ENCODE peak calls at places on chromosomes 6 and 20, in five cellular contexts. One of them, this sample, is unnamed.
A peak's percentile ranks its signal among the peaks of the same experiment; 100 is the strongest.

GRCh38 chr20:5539656-5540055 is 210.5 kb upstream of the SHLD1 start:
- DNase-seq in H9: no peak
- DNase-seq in A549: no peak
- DNase-seq in left ventricle myocardium inferior: no peak
- DNase-seq in ovary: no peak
- DNase-seq in this sample: no peak

GRCh38 chr6:117448011-117448410 is 22.3 kb upstream of the ROS1 start:
- DNase-seq in left ventricle myocardium inferior: no peak
- DNase-seq in H9: no peak
- DNase-seq in ovary: no peak
- DNase-seq in A549: no peak
- DNase-seq in this sample: no peak

GRCh38 chr6:132391391-132392291 is 9.6 kb downstream of the MOXD1 start:
- DNase-seq in A549: no peak
- DNase-seq in H9: peak; percentile 27
- DNase-seq in left ventricle myocardium inferior: peak; percentile 18
- DNase-seq in ovary: no peak
- DNase-seq in this sample: no peak

GRCh38 chr6:107894821-107895396 is 63.1 kb downstream of the SEC63 start:
- DNase-seq in ovary: no peak
- DNase-seq in H9: no peak
- DNase-seq in left ventricle myocardium inferior: no peak
- DNase-seq in A549: peak; percentile 11
- DNase-seq in this sample: no peak

GRCh38 chr6:36296240-36296639 is 26.4 kb downstream of the PNPLA1 start:
- DNase-seq in A549: no peak
- DNase-seq in ovary: no peak
- DNase-seq in H9: no peak
- DNase-seq in left ventricle myocardium inferior: no peak
- DNase-seq in this sample: no peak

GRCh38 chr6:39882567-39882953 is 51.7 kb downstream of the MOCS1 start:
- DNase-seq in ovary: peak; percentile 52
- DNase-seq in H9: no peak
- DNase-seq in A549: no peak
- DNase-seq in left ventricle myocardium inferior: peak; percentile 51
- DNase-seq in this sample: peak; percentile 86

GRCh38 chr6:158185729-158186456 is 17.7 kb downstream of the GTF2H5 start:
- DNase-seq in left ventricle myocardium inferior: no peak
- DNase-seq in H9: no peak
- DNase-seq in ovary: no peak
- DNase-seq in A549: no peak
- DNase-seq in this sample: no peak

GRCh38 chr6:4297348-4297747 is 162.0 kb upstream of the ECI2 start:
- DNase-seq in ovary: no peak
- DNase-seq in H9: no peak
- DNase-seq in A549: no peak
- DNase-seq in left ventricle myocardium inferior: no peak
- DNase-seq in this sample: no peak

GRCh38 chr6:17935188-17936149 is 52.0 kb downstream of the KIF13A start:
- DNase-seq in H9: no peak
- DNase-seq in ovary: no peak
- DNase-seq in left ventricle myocardium inferior: no peak
- DNase-seq in A549: no peak
- DNase-seq in this sample: no peak

GRCh38 chr6:100712997-100713396 is 168.1 kb downstream of the ASCC3 start:
- DNase-seq in ovary: no peak
- DNase-seq in A549: no peak
- DNase-seq in H9: no peak
- DNase-seq in left ventricle myocardium inferior: no peak
- DNase-seq in this sample: no peak

GRCh38 chr6:11622156-11622555 is 84.6 kb downstream of the TMEM170B start:
- DNase-seq in A549: no peak
- DNase-seq in ovary: no peak
- DNase-seq in left ventricle myocardium inferior: no peak
- DNase-seq in H9: no peak
- DNase-seq in this sample: no peak

GRCh38 chr6:137432054-137432545 is 62.1 kb downstream of the OLIG3 start:
- DNase-seq in A549: no peak
- DNase-seq in ovary: no peak
- DNase-seq in H9: no peak
- DNase-seq in left ventricle myocardium inferior: no peak
- DNase-seq in this sample: no peak

GRCh38 chr20:48615871-48616270 is 211.9 kb downstream of the PREX1 start:
- DNase-seq in left ventricle myocardium inferior: no peak
- DNase-seq in A549: no peak
- DNase-seq in H9: no peak
- DNase-seq in ovary: no peak
- DNase-seq in this sample: no peak

GRCh38 chr6:83199865-83200230 is 6.7 kb downstream of the RWDD2A start:
- DNase-seq in ovary: no peak
- DNase-seq in left ventricle myocardium inferior: no peak
- DNase-seq in H9: no peak
- DNase-seq in A549: no peak
- DNase-seq in this sample: no peak

GRCh38 chr6:105733556-105734162 is 330.8 kb upstream of the PREP start:
- DNase-seq in H9: no peak
- DNase-seq in ovary: no peak
- DNase-seq in left ventricle myocardium inferior: no peak
- DNase-seq in A549: peak; percentile 18
- DNase-seq in this sample: no peak

GRCh38 chr6:220736-221475 is 71.4 kb upstream of the DUSP22 start:
- DNase-seq in left ventricle myocardium inferior: no peak
- DNase-seq in H9: no peak
- DNase-seq in A549: no peak
- DNase-seq in ovary: no peak
- DNase-seq in this sample: no peak

GRCh38 chr6:19905584-19905983 is 68.4 kb downstream of the ID4 start:
- DNase-seq in left ventricle myocardium inferior: no peak
- DNase-seq in A549: no peak
- DNase-seq in H9: no peak
- DNase-seq in ovary: no peak
- DNase-seq in this sample: no peak

GRCh38 chr6:36544228-36544627 is 3.1 kb downstream of the STK38 start:
- DNase-seq in A549: no peak
- DNase-seq in ovary: no peak
- DNase-seq in H9: no peak
- DNase-seq in left ventricle myocardium inferior: no peak
- DNase-seq in this sample: no peak

GRCh38 chr6:163036251-163036650 is 308.5 kb downstream of the PACRG start:
- DNase-seq in A549: no peak
- DNase-seq in left ventricle myocardium inferior: no peak
- DNase-seq in H9: no peak
- DNase-seq in ovary: no peak
- DNase-seq in this sample: no peak

GRCh38 chr6:114581293-114581692 is 238.5 kb upstream of the HS3ST5 start:
- DNase-seq in ovary: no peak
- DNase-seq in left ventricle myocardium inferior: no peak
- DNase-seq in H9: no peak
- DNase-seq in A549: no peak
- DNase-seq in this sample: no peak

GRCh38 chr6:163459536-163459935 is 45.0 kb downstream of the QKI start:
- DNase-seq in left ventricle myocardium inferior: no peak
- DNase-seq in ovary: no peak
- DNase-seq in H9: no peak
- DNase-seq in A549: no peak
- DNase-seq in this sample: no peak

GRCh38 chr20:13325033-13325432 is 104.0 kb downstream of the ISM1 start:
- DNase-seq in A549: peak; percentile 75
- DNase-seq in H9: peak; percentile 82
- DNase-seq in left ventricle myocardium inferior: no peak
- DNase-seq in ovary: no peak
- DNase-seq in this sample: no peak

GRCh38 chr20:52105045-52105572 is 86.5 kb downstream of the ZFP64 start:
- DNase-seq in A549: peak; percentile 68
- DNase-seq in ovary: peak; percentile 28
- DNase-seq in left ventricle myocardium inferior: no peak
- DNase-seq in H9: peak; percentile 88
- DNase-seq in this sample: no peak

GRCh38 chr6:126388235-126388634 is 48.3 kb downstream of the CENPW start:
- DNase-seq in H9: no peak
- DNase-seq in ovary: no peak
- DNase-seq in left ventricle myocardium inferior: no peak
- DNase-seq in A549: no peak
- DNase-seq in this sample: no peak

GRCh38 chr20:13105864-13106457 is 97.2 kb downstream of the SPTLC3 start:
- DNase-seq in left ventricle myocardium inferior: no peak
- DNase-seq in A549: peak; percentile 43
- DNase-seq in H9: no peak
- DNase-seq in ovary: no peak
- DNase-seq in this sample: no peak

GRCh38 chr6:24581084-24581669 is 64.8 kb downstream of the KIAA0319 start:
- DNase-seq in ovary: peak; percentile 74
- DNase-seq in A549: peak; percentile 60
- DNase-seq in H9: peak; percentile 76
- DNase-seq in left ventricle myocardium inferior: peak; percentile 57
- DNase-seq in this sample: peak; percentile 69

GRCh38 chr6:170269151-170269872 is 21.6 kb downstream of the DLL1 start:
- DNase-seq in ovary: no peak
- DNase-seq in A549: no peak
- DNase-seq in left ventricle myocardium inferior: no peak
- DNase-seq in H9: no peak
- DNase-seq in this sample: no peak

GRCh38 chr6:140544431-140544830 is 1170.0 kb upstream of the CITED2 start:
- DNase-seq in H9: no peak
- DNase-seq in ovary: no peak
- DNase-seq in left ventricle myocardium inferior: no peak
- DNase-seq in A549: no peak
- DNase-seq in this sample: no peak

GRCh38 chr20:50982372-50982771 is 23.8 kb downstream of the MOCS3 start:
- DNase-seq in H9: no peak
- DNase-seq in left ventricle myocardium inferior: no peak
- DNase-seq in ovary: no peak
- DNase-seq in A549: peak; percentile 80
- DNase-seq in this sample: no peak

GRCh38 chr6:142756215-142756630 is 188.8 kb downstream of the HIVEP2 start:
- DNase-seq in ovary: no peak
- DNase-seq in left ventricle myocardium inferior: no peak
- DNase-seq in H9: peak; percentile 43
- DNase-seq in A549: peak; percentile 38
- DNase-seq in this sample: no peak

GRCh38 chr6:46189726-46190125 is 18.9 kb upstream of the ENPP5 start:
- DNase-seq in left ventricle myocardium inferior: no peak
- DNase-seq in A549: no peak
- DNase-seq in H9: no peak
- DNase-seq in ovary: no peak
- DNase-seq in this sample: no peak

GRCh38 chr20:45704969-45705637 is at the start of gene WFDC10B:
- DNase-seq in ovary: no peak
- DNase-seq in A549: no peak
- DNase-seq in H9: no peak
- DNase-seq in left ventricle myocardium inferior: no peak
- DNase-seq in this sample: no peak

GRCh38 chr20:61730631-61731362 is 334.9 kb downstream of the TAF4 start:
- DNase-seq in H9: no peak
- DNase-seq in ovary: no peak
- DNase-seq in A549: no peak
- DNase-seq in left ventricle myocardium inferior: no peak
- DNase-seq in this sample: no peak

GRCh38 chr6:112600168-112600567 is 253.0 kb downstream of the RFPL4B start:
- DNase-seq in H9: no peak
- DNase-seq in ovary: no peak
- DNase-seq in left ventricle myocardium inferior: no peak
- DNase-seq in A549: no peak
- DNase-seq in this sample: no peak

GRCh38 chr6:113089056-113089455 is 741.9 kb downstream of the RFPL4B start:
- DNase-seq in A549: no peak
- DNase-seq in H9: peak; percentile 54
- DNase-seq in ovary: no peak
- DNase-seq in left ventricle myocardium inferior: no peak
- DNase-seq in this sample: no peak

GRCh38 chr6:152976749-152977148 is 6.1 kb downstream of the FBXO5 start:
- DNase-seq in ovary: no peak
- DNase-seq in H9: no peak
- DNase-seq in left ventricle myocardium inferior: no peak
- DNase-seq in A549: no peak
- DNase-seq in this sample: no peak

GRCh38 chr6:82364087-82365010 is 732 bp downstream of the TPBG start:
- DNase-seq in left ventricle myocardium inferior: peak; percentile 58
- DNase-seq in A549: peak; percentile 69
- DNase-seq in H9: peak; percentile 78
- DNase-seq in ovary: peak; percentile 49
- DNase-seq in this sample: peak; percentile 45

GRCh38 chr6:14474816-14475215 is 357.2 kb downstream of the CD83 start:
- DNase-seq in H9: no peak
- DNase-seq in ovary: no peak
- DNase-seq in left ventricle myocardium inferior: no peak
- DNase-seq in A549: no peak
- DNase-seq in this sample: no peak
- TF ChIP-seq CTCF in H9: peak; percentile 35
- TF ChIP-seq CTCF in ovary: no peak
- TF ChIP-seq CTCF in left ventricle myocardium inferior: no peak
- TF ChIP-seq CTCF in A549: no peak
- TF ChIP-seq CTCF in this sample: no peak

DNA sequence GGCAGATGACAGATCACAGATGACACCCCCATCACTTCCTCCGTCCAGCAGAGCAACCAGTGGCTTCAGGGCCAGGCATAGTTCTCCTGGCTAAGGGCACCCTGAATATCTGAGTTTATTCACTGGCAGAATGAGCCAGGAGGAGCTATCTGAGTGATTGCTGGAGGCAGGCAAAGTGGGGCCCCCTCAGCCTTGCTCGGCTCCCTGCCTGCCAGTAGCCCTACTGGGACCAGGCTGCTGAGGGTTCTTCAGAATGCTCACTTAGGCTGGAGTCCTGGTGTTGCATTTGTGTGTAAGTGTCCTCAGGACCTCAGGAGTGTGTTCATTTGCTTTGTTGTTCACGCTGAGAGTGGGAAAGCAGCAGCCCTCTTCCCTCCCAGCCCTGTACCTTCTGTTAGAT is 31.2 kb downstream of the CHMP4B start:
- DNase-seq in ovary: no peak
- DNase-seq in H9: no peak
- DNase-seq in left ventricle myocardium inferior: no peak
- DNase-seq in A549: no peak
- DNase-seq in this sample: no peak
- H3K4me1 ChIP-seq in ovary: peaks cover 33% of the 10 kb centered on the region
- H3K4me1 ChIP-seq in H9: peaks cover 16% of the 10 kb centered on the region
- H3K4me1 ChIP-seq in left ventricle myocardium inferior: peaks cover 98% of the 10 kb centered on the region
- H3K4me1 ChIP-seq in A549: peaks cover 9% of the 10 kb centered on the region
- H3K4me1 ChIP-seq in this sample: peaks cover 32% of the 10 kb centered on the region

GRCh38 chr20:11060423-11061205 is 386.8 kb upstream of the JAG1 start:
- DNase-seq in A549: no peak
- DNase-seq in left ventricle myocardium inferior: no peak
- DNase-seq in H9: no peak
- DNase-seq in ovary: no peak
- DNase-seq in this sample: no peak
- H3K27ac ChIP-seq in A549: no peak overlapping the region
- H3K27ac ChIP-seq in left ventricle myocardium inferior: no peak overlapping the region
- H3K27ac ChIP-seq in H9: no peak overlapping the region
- H3K27ac ChIP-seq in ovary: no peak overlapping the region
- H3K27ac ChIP-seq in this sample: no peak overlapping the region

DNA sequence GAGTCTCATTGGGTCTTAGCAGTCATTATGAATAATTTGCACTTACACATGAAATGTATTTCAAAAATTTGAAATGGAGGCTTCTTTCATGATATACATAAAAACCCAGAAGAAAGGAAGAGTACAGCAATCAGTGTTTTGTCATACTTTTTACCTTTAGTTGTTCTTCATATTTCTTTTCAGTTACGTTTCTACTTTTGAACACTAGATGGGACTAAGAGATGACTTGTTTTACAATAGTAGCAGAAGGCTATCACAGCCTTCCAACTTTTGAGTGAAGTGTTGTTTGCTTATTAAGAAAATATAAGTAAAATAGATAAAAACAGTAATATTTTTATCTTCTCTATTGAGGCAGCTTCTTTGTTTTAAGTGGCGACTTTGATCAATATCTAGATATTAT is 58.1 kb downstream of the L3MBTL3 start:
- DNase-seq in A549: no peak
- DNase-seq in left ventricle myocardium inferior: no peak
- DNase-seq in H9: no peak
- DNase-seq in ovary: no peak
- DNase-seq in this sample: no peak
- TF ChIP-seq CTCF in A549: no peak
- TF ChIP-seq CTCF in left ventricle myocardium inferior: no peak
- TF ChIP-seq CTCF in H9: peak; percentile 44
- TF ChIP-seq CTCF in ovary: no peak
- TF ChIP-seq CTCF in this sample: no peak